ENCODE peak calls at places on chromosomes 7 and 10, in eight cellular contexts. N is fibroblast of mammary gland, T is GM10248, I is GM23248, W is globus pallidus, G is Peyer's patch, V is RWPE1, X is germinal center. Z is an unnamed sample.

GRCh38 chr7:138070908-138071307 is 5.4 kb upstream of the AKR1D1 start:
- DNase-seq in V (no peak), N (no peak), T (no peak), I (no peak), W (no peak), X (no peak), G (no peak), Z (no peak)

GRCh38 chr10:90813592-90814365 is 44.1 kb downstream of the HTR7 start:
- DNase-seq in I (no peak), N (peak), G (no peak), X (no peak), T (no peak), V (no peak), W (no peak), Z (no peak)

GRCh38 chr10:108424656-108425055 is 1260.2 kb upstream of the SORCS1 start:
- DNase-seq in N (peak), T (no peak), W (no peak), I (peak), G (no peak), X (no peak), V (no peak), Z (no peak)

GRCh38 chr7:1059200-1060091 is 15.1 kb downstream of the GPR146 start:
- DNase-seq in W (no peak), V (no peak), T (peak), X (peak), N (peak), I (peak), G (no peak), Z (no peak)

GRCh38 chr7:71868797-71869196 is 543.3 kb downstream of the CALN1 start:
- DNase-seq in V (peak), T (no peak), I (peak), X (no peak), N (peak), G (no peak), W (no peak), Z (no peak)

GRCh38 chr10:8794860-8795259 is 740.4 kb downstream of the GATA3 start:
- DNase-seq in T (no peak), N (no peak), V (no peak), W (no peak), G (no peak), I (no peak), X (no peak), Z (no peak)

GRCh38 chr10:83680470-83680891 is 458.8 kb upstream of the GHITM start:
- DNase-seq in V (no peak), I (no peak), T (peak), G (no peak), X (peak), N (no peak), W (no peak), Z (no peak)

GRCh38 chr7:155913719-155914118 is 101.5 kb upstream of the SHH start:
- DNase-seq in G (no peak), T (no peak), X (no peak), V (no peak), W (no peak), I (no peak), N (no peak), Z (peak)